ENCODE peak calls at places on chromosomes 1 and 21, in five cellular contexts. Y is HAP-1; Z is activated CD8-positive, alpha-beta T cell treated with anti-CD3 and anti-CD28 coated beads, Interleukin-2, amount 10 ng/mL, durations not matched to agents 7 days and 5 days; E is hepatocyte; L is DND-41. T is an unnamed sample.

GRCh38 chr1:234848972-234849641 is 239.1 kb upstream of the IRF2BP2 start:
- DNase-seq in Y (no peak), Z (no peak), E (no peak), L (no peak), T (no peak)

GRCh38 chr1:50702395-50702794 is 257.7 kb downstream of the FAF1 start:
- DNase-seq in Y (no peak), Z (no peak), E (no peak), L (no peak), T (no peak)

GRCh38 chr21:36125513-36126121 is 9.3 kb upstream of the CBR3 start:
- DNase-seq in Y (peak; percentile 51), Z (peak; percentile 75), E (peak; percentile 73), L (peak; percentile 66), T (no peak)

GRCh38 chr1:93749894-93750301 is 68.3 kb upstream of the BCAR3 start:
- DNase-seq in Y (no peak), Z (no peak), E (peak; percentile 30), L (peak; percentile 79), T (peak; percentile 48)

GRCh38 chr1:77991638-77992037 is 12.8 kb upstream of the FUBP1 start:
- DNase-seq in Y (no peak), Z (no peak), E (no peak), L (no peak), T (no peak)

GRCh38 chr1:181423301-181423918 is 59.9 kb upstream of the CACNA1E start:
- DNase-seq in Y (no peak), Z (peak; percentile 77), E (peak; percentile 71), L (peak; percentile 18), T (no peak)

GRCh38 chr1:226717256-226717909 is 21.7 kb downstream of the ITPKB start:
- DNase-seq in Y (no peak), Z (no peak), E (no peak), L (no peak), T (no peak)

GRCh38 chr1:172745014-172745413 is 86.1 kb downstream of the FASLG start:
- DNase-seq in Y (peak; percentile 10), Z (peak; percentile 70), E (peak; percentile 79), L (peak; percentile 69), T (peak; percentile 53)

GRCh38 chr1:168089979-168090337 is 46.8 kb downstream of the GPR161 start:
- DNase-seq in Y (no peak), Z (no peak), E (no peak), L (no peak), T (no peak)

GRCh38 chr1:79197421-79197820 is 190.9 kb upstream of the ADGRL4 start:
- DNase-seq in Y (no peak), Z (no peak), E (no peak), L (no peak), T (no peak)

GRCh38 chr1:164675342-164675904 is 116.4 kb downstream of the PBX1 start:
- DNase-seq in Y (no peak), Z (no peak), E (peak; percentile 45), L (no peak), T (no peak)

GRCh38 chr1:235875236-235875635 is 8.5 kb upstream of the LYST start:
- DNase-seq in Y (no peak), Z (no peak), E (no peak), L (no peak), T (no peak)

GRCh38 chr1:53080041-53080440 is 18.0 kb downstream of the PODN start:
- DNase-seq in Y (no peak), Z (no peak), E (no peak), L (no peak), T (no peak)

GRCh38 chr1:45929257-45929687 is 125.9 kb downstream of the MAST2 start:
- DNase-seq in Y (no peak), Z (no peak), E (peak; percentile 57), L (no peak), T (no peak)

GRCh38 chr1:235650341-235651169 is 971 bp upstream of the GNG4 start:
- DNase-seq in Y (no peak), Z (no peak), E (peak; percentile 73), L (no peak), T (no peak)

GRCh38 chr1:52216907-52217458 is 75.1 kb downstream of the ZFYVE9 start:
- DNase-seq in Y (no peak), Z (no peak), E (no peak), L (no peak), T (no peak)

GRCh38 chr1:215923129-215923824 is 356.2 kb downstream of the KCTD3 start:
- DNase-seq in Y (no peak), Z (no peak), E (no peak), L (no peak), T (no peak)

GRCh38 chr1:51898090-51898734 is 19.7 kb upstream of the NRDC start:
- DNase-seq in Y (no peak), Z (no peak), E (no peak), L (no peak), T (no peak)

GRCh38 chr1:182617734-182618288 is 13.6 kb upstream of the RGS16 start:
- DNase-seq in Y (no peak), Z (no peak), E (no peak), L (no peak), T (no peak)

GRCh38 chr1:118995312-118996016 is 7.3 kb upstream of the TBX15 start:
- DNase-seq in Y (no peak), Z (no peak), E (no peak), L (no peak), T (no peak)

GRCh38 chr1:75342799-75343198 is 208.6 kb downstream of the LHX8 start:
- DNase-seq in Y (peak; percentile 95), Z (no peak), E (no peak), L (no peak), T (no peak)

GRCh38 chr1:111271464-111271801 is 19.2 kb upstream of the CHIA start:
- DNase-seq in Y (no peak), Z (no peak), E (no peak), L (no peak), T (no peak)

GRCh38 chr1:24920155-24920925 is 9.7 kb downstream of the RUNX3 start:
- DNase-seq in Y (no peak), Z (no peak), E (no peak), L (no peak), T (no peak)

GRCh38 chr1:64861611-64862010 is 104.7 kb downstream of the JAK1 start:
- DNase-seq in Y (no peak), Z (no peak), E (peak; percentile 63), L (no peak), T (no peak)

GRCh38 chr1:52259886-52260285 is 106.1 kb downstream of the CC2D1B start:
- DNase-seq in Y (no peak), Z (no peak), E (no peak), L (no peak), T (no peak)

GRCh38 chr1:202750761-202751160 is 40.5 kb upstream of the SYT2 start:
- DNase-seq in Y (no peak), Z (no peak), E (no peak), L (no peak), T (no peak)

GRCh38 chr1:201405484-201405831 is 6.3 kb upstream of the LAD1 start:
- DNase-seq in Y (no peak), Z (no peak), E (peak; percentile 88), L (no peak), T (peak; percentile 38)

GRCh38 chr1:201783067-201783466 is 45.9 kb upstream of the IPO9 start:
- DNase-seq in Y (no peak), Z (no peak), E (no peak), L (no peak), T (no peak)

GRCh38 chr1:213231795-213232231 is 180.8 kb downstream of the RPS6KC1 start:
- DNase-seq in Y (no peak), Z (no peak), E (no peak), L (no peak), T (no peak)

GRCh38 chr1:48048064-48048463 is 50.9 kb upstream of the TRABD2B start:
- DNase-seq in Y (no peak), Z (no peak), E (peak; percentile 35), L (no peak), T (no peak)

GRCh38 chr21:26806734-26807372 is 38.4 kb downstream of the ADAMTS1 start:
- DNase-seq in Y (no peak), Z (no peak), E (no peak), L (no peak), T (no peak)

GRCh38 chr1:166153641-166154350 is 13.0 kb downstream of the FAM78B start:
- DNase-seq in Y (no peak), Z (no peak), E (no peak), L (no peak), T (no peak)

GRCh38 chr21:35163381-35163780 is 114.3 kb upstream of the RUNX1 start:
- DNase-seq in Y (no peak), Z (no peak), E (no peak), L (no peak), T (no peak)